ENCODE peak calls at places on chromosomes 5 and 9, in nine cellular contexts. J is PC-9; H is heart left ventricle; P is aorta; C is gastrocnemius medialis; W is fibroblast of lung; T is neuronal stem cell; K is testis; I is effector memory CD4-positive, alpha-beta T cell. S is an unnamed sample.

GRCh38 chr9:100492952-100493351 is 20.0 kb downstream of the TMEFF1 start:
- DNase-seq in J (no peak), H (no peak), P (no peak), C (no peak), W (peak; percentile 39), T (no peak), K (no peak), I (no peak), S (no peak)

GRCh38 chr9:70964861-70965260 is 156.6 kb downstream of the TRPM3 start:
- DNase-seq in J (no peak), H (no peak), P (no peak), C (no peak), W (no peak), T (no peak), K (no peak), I (no peak), S (no peak)

GRCh38 chr5:174448662-174449061 is 275.7 kb upstream of the MSX2 start:
- DNase-seq in J (no peak), H (no peak), P (no peak), C (no peak), W (no peak), T (no peak), K (no peak), I (no peak), S (no peak)

GRCh38 chr5:81234801-81235200 is 1.7 kb downstream of the CKMT2 start:
- DNase-seq in J (no peak), H (no peak), P (no peak), C (peak; percentile 67), W (no peak), T (no peak), K (no peak), I (no peak), S (no peak)

GRCh38 chr9:84323777-84324317 is 16.7 kb downstream of the SLC28A3 start:
- DNase-seq in J (no peak), H (no peak), P (no peak), C (no peak), W (no peak), T (no peak), K (no peak), I (no peak), S (no peak)

GRCh38 chr9:137217276-137218211 is 4.5 kb downstream of the RNF208 start:
- DNase-seq in J (peak; percentile 72), H (peak; percentile 84), P (no peak), C (peak; percentile 47), W (no peak), T (no peak), K (peak; percentile 91), I (no peak), S (no peak)

GRCh38 chr5:392431-392988 is 50.5 kb upstream of the EXOC3 start:
- DNase-seq in J (peak; percentile 61), H (peak; percentile 42), P (peak; percentile 39), C (no peak), W (no peak), T (no peak), K (peak; percentile 11), I (peak; percentile 54), S (peak; percentile 38)

GRCh38 chr9:21121079-21121478 is 20.6 kb downstream of the IFNW1 start:
- DNase-seq in J (no peak), H (no peak), P (no peak), C (no peak), W (no peak), T (no peak), K (no peak), I (no peak), S (no peak)

GRCh38 chr5:79703381-79703645 is 13.7 kb downstream of the CMYA5 start:
- DNase-seq in J (peak; percentile 86), H (no peak), P (no peak), C (no peak), W (no peak), T (no peak), K (no peak), I (no peak), S (no peak)

GRCh38 chr9:129939426-129939825 is 103.6 kb downstream of the FNBP1 start:
- DNase-seq in J (no peak), H (no peak), P (no peak), C (no peak), W (no peak), T (no peak), K (no peak), I (no peak), S (no peak)

GRCh38 chr9:29440449-29440848 is 1867.2 kb upstream of the C9orf72 start:
- DNase-seq in J (no peak), H (no peak), P (no peak), C (no peak), W (no peak), T (no peak), K (no peak), I (no peak), S (no peak)

GRCh38 chr9:29928072-29928471 is 2354.8 kb upstream of the C9orf72 start:
- DNase-seq in J (no peak), H (no peak), P (no peak), C (no peak), W (no peak), T (no peak), K (no peak), I (no peak), S (no peak)

GRCh38 chr5:33166971-33167370 is 273.8 kb upstream of the TARS1 start:
- DNase-seq in J (no peak), H (no peak), P (no peak), C (no peak), W (no peak), T (no peak), K (no peak), I (no peak), S (no peak)

GRCh38 chr9:137310190-137311052 is 8.3 kb upstream of the NRARP start:
- DNase-seq in J (peak; percentile 76), H (peak; percentile 58), P (no peak), C (no peak), W (no peak), T (no peak), K (no peak), I (no peak), S (no peak)

GRCh38 chr9:37967681-37968080 is 63.8 kb upstream of the SLC25A51 start:
- DNase-seq in J (no peak), H (peak; percentile 9), P (no peak), C (no peak), W (no peak), T (no peak), K (no peak), I (no peak), S (no peak)

GRCh38 chr9:88184986-88185385 is 46.7 kb upstream of the SPATA31C2 start:
- DNase-seq in J (no peak), H (no peak), P (no peak), C (no peak), W (no peak), T (no peak), K (peak; percentile 70), I (no peak), S (no peak)

DNA sequence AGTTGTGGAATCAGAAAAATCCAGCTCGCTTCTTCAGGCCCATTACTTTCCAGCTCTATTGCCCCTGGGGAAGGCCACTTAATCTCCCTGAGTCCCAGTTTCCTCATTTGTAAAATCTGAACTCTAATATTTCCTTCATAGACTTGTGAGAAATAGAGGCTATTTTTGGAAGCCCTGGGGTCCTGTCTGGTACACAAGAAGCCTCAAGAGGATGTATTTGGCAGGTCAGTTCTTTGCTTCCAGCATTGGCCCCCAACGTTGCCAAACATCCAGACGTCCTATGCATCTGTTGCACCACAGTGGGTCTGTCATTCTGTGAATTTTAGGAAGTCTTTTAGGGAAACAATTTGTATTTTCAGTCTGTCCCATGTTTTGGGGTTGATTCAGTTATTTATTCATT is 525.9 kb downstream of the EBF1 start:
- DNase-seq in J (no peak), H (no peak), P (no peak), C (peak; percentile 29), W (no peak), T (no peak), K (peak; percentile 18), I (no peak), S (no peak)
- H3K4me3 ChIP-seq in J (no peak overlapping the region), H (no peak overlapping the region), P (no peak overlapping the region), C (no peak overlapping the region), W (no peak overlapping the region), T (no peak overlapping the region), K (no peak overlapping the region), I (no peak overlapping the region), S (no peak overlapping the region)

DNA sequence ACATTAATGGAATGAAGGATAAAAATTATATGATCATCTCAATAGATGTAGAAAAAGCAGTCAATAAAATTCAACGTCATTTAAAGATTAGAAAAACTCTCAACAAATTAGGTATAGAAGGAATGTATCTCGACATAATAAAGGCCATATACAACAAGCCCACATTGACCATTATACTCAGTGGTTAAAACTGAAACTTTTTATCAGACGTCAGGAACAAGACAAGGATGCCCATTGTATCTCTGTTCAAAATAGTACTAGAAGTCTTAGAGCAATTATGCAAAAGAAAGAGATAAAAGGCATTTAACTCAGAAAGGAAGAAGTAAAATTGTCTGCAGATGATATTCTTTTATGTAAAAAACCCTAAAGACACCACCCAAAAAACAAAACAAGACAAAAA is 40.8 kb downstream of the C9 start:
- DNase-seq in J (no peak), H (no peak), P (no peak), C (no peak), W (no peak), T (no peak), K (no peak), I (no peak), S (no peak)
- H3K4me1 ChIP-seq in J (no peaks in the 10 kb centered on the region), H (no peaks in the 10 kb centered on the region), P (no peaks in the 10 kb centered on the region), C (no peaks in the 10 kb centered on the region), W (no peaks in the 10 kb centered on the region), T (no peaks in the 10 kb centered on the region), K (no peaks in the 10 kb centered on the region), I (no peaks in the 10 kb centered on the region), S (no peaks in the 10 kb centered on the region)

DNA sequence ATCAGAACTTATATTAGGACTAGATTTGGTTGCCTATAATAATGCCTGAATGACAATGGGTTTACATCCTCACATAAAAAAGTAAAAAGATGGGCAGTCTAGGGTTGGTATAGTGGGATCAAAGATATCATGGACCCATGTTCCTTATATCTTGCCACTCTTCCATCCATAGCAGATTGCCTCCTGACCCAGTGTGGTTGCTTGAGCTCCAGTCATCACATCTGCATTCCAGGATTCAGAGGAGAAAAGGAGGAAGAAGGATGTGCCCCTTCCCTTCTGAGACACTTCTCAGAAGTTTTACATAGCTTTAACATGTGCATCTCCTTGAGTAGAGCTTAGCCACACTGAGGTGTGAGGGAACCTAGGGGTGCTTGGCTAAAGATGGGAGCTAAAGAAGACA is 22.9 kb downstream of the RALGPS1 start:
- DNase-seq in J (no peak), H (no peak), P (no peak), C (no peak), W (no peak), T (no peak), K (no peak), I (no peak), S (no peak)
- H3K36me3 ChIP-seq in J (no peaks in the 10 kb centered on the region), H (no peaks in the 10 kb centered on the region), P (no peaks in the 10 kb centered on the region), C (no peaks in the 10 kb centered on the region), W (no peaks in the 10 kb centered on the region), T (no peaks in the 10 kb centered on the region), K (no peaks in the 10 kb centered on the region), I (no peaks in the 10 kb centered on the region), S (no peaks in the 10 kb centered on the region)

DNA sequence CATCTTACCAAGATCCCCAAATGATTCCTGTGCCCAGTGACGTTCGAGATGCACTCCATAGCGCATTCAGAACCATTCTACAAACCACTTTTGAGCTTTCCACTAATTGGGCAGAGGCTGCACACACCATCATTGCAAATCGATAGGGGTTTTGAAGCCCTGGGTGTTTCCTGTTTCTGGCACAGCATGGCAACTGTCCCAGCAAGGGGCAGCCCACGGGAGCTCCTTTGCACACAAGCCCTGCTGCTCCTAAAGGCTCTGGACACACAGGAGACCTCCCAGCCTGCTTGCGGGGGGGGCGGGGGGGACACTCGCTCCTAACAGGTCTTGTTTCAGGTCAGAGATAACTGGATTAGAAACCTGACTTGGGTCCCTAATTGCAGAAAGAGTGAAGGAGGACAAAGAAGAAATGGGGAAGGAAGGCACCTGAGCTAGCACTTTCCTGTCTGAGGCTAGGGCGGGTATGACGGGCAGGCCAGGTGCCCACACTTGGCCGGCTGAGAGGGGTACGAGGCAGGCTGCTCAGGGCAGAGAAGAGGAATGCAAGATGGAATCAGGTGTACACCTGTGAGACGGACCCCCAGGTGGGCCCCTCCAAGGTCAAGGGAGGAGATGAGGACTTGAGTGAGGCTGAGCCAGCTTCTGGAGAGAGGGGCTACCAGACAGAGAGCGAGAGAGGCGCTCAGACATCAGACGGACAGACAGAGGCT is 828 bp downstream of the FBP1 start:
- DNase-seq in J (no peak), H (no peak), P (no peak), C (no peak), W (no peak), T (no peak), K (no peak), I (no peak), S (no peak)
- H3K4me3 ChIP-seq in J (peak overlapping the region; percentile 76), H (peak overlapping the region; percentile 63), P (no peak overlapping the region), C (peak overlapping the region; percentile 65), W (no peak overlapping the region), T (no peak overlapping the region), K (peak overlapping the region; percentile 58), I (peak overlapping the region; percentile 79), S (peak overlapping the region; percentile 45)